ENCODE peak calls at places on chromosomes 3 and 15, in six cellular contexts. One of them, this sample, is unnamed.

GRCh38 chr3:193816656-193817311 is 223.8 kb downstream of the OPA1 start:
- DNase-seq in keratinocyte: no peak
- DNase-seq in psoas muscle: peak; percentile 75
- DNase-seq in pancreas: peak; percentile 94
- DNase-seq in OCI-M1: no peak
- DNase-seq in stimulated activated CD4-positive, alpha-beta T cell treated with anti-CD3 and anti-CD28 coated beads, Interleukin-12 subunit alpha, Interleukin-12 subunit beta, amount 100 ng/mL, for 24 hours: no peak
- DNase-seq in this sample: no peak

GRCh38 chr15:29140475-29141172 is 129.0 kb downstream of the NSMCE3 start:
- DNase-seq in keratinocyte: no peak
- DNase-seq in psoas muscle: no peak
- DNase-seq in pancreas: no peak
- DNase-seq in OCI-M1: no peak
- DNase-seq in stimulated activated CD4-positive, alpha-beta T cell treated with anti-CD3 and anti-CD28 coated beads, Interleukin-12 subunit alpha, Interleukin-12 subunit beta, amount 100 ng/mL, for 24 hours: no peak
- DNase-seq in this sample: no peak

GRCh38 chr15:38351466-38351865 is 98.8 kb downstream of the SPRED1 start:
- DNase-seq in keratinocyte: no peak
- DNase-seq in psoas muscle: no peak
- DNase-seq in pancreas: no peak
- DNase-seq in OCI-M1: no peak
- DNase-seq in stimulated activated CD4-positive, alpha-beta T cell treated with anti-CD3 and anti-CD28 coated beads, Interleukin-12 subunit alpha, Interleukin-12 subunit beta, amount 100 ng/mL, for 24 hours: no peak
- DNase-seq in this sample: no peak

GRCh38 chr3:155572085-155572484 is 172.8 kb downstream of the PLCH1 start:
- DNase-seq in keratinocyte: no peak
- DNase-seq in psoas muscle: no peak
- DNase-seq in pancreas: no peak
- DNase-seq in OCI-M1: no peak
- DNase-seq in stimulated activated CD4-positive, alpha-beta T cell treated with anti-CD3 and anti-CD28 coated beads, Interleukin-12 subunit alpha, Interleukin-12 subunit beta, amount 100 ng/mL, for 24 hours: no peak
- DNase-seq in this sample: no peak

GRCh38 chr3:197540961-197541377 is 14.8 kb downstream of the BDH1 start:
- DNase-seq in keratinocyte: no peak
- DNase-seq in psoas muscle: no peak
- DNase-seq in pancreas: no peak
- DNase-seq in OCI-M1: no peak
- DNase-seq in stimulated activated CD4-positive, alpha-beta T cell treated with anti-CD3 and anti-CD28 coated beads, Interleukin-12 subunit alpha, Interleukin-12 subunit beta, amount 100 ng/mL, for 24 hours: no peak
- DNase-seq in this sample: no peak

GRCh38 chr3:80696280-80696679 is 928.5 kb upstream of the ROBO1 start:
- DNase-seq in keratinocyte: no peak
- DNase-seq in psoas muscle: no peak
- DNase-seq in pancreas: no peak
- DNase-seq in OCI-M1: peak; percentile 1
- DNase-seq in stimulated activated CD4-positive, alpha-beta T cell treated with anti-CD3 and anti-CD28 coated beads, Interleukin-12 subunit alpha, Interleukin-12 subunit beta, amount 100 ng/mL, for 24 hours: no peak
- DNase-seq in this sample: no peak

GRCh38 chr15:24856397-24857093 is 98.2 kb upstream of the SNRPN start:
- DNase-seq in keratinocyte: no peak
- DNase-seq in psoas muscle: no peak
- DNase-seq in pancreas: no peak
- DNase-seq in OCI-M1: no peak
- DNase-seq in stimulated activated CD4-positive, alpha-beta T cell treated with anti-CD3 and anti-CD28 coated beads, Interleukin-12 subunit alpha, Interleukin-12 subunit beta, amount 100 ng/mL, for 24 hours: no peak
- DNase-seq in this sample: no peak

GRCh38 chr15:84919268-84919667 is 34.8 kb downstream of the SLC28A1 start:
- DNase-seq in keratinocyte: no peak
- DNase-seq in psoas muscle: no peak
- DNase-seq in pancreas: no peak
- DNase-seq in OCI-M1: no peak
- DNase-seq in stimulated activated CD4-positive, alpha-beta T cell treated with anti-CD3 and anti-CD28 coated beads, Interleukin-12 subunit alpha, Interleukin-12 subunit beta, amount 100 ng/mL, for 24 hours: no peak
- DNase-seq in this sample: no peak

GRCh38 chr3:115330406-115330805 is 183.3 kb upstream of the ZBTB20 start:
- DNase-seq in keratinocyte: no peak
- DNase-seq in psoas muscle: no peak
- DNase-seq in pancreas: no peak
- DNase-seq in OCI-M1: no peak
- DNase-seq in stimulated activated CD4-positive, alpha-beta T cell treated with anti-CD3 and anti-CD28 coated beads, Interleukin-12 subunit alpha, Interleukin-12 subunit beta, amount 100 ng/mL, for 24 hours: no peak
- DNase-seq in this sample: no peak

GRCh38 chr15:63832620-63833245 is 1.0 kb downstream of the HERC1 start:
- DNase-seq in keratinocyte: no peak
- DNase-seq in psoas muscle: no peak
- DNase-seq in pancreas: no peak
- DNase-seq in OCI-M1: peak; percentile 61
- DNase-seq in stimulated activated CD4-positive, alpha-beta T cell treated with anti-CD3 and anti-CD28 coated beads, Interleukin-12 subunit alpha, Interleukin-12 subunit beta, amount 100 ng/mL, for 24 hours: no peak
- DNase-seq in this sample: peak; percentile 56

GRCh38 chr3:36911990-36912804 is 32.7 kb downstream of the TRANK1 start:
- DNase-seq in keratinocyte: no peak
- DNase-seq in psoas muscle: no peak
- DNase-seq in pancreas: no peak
- DNase-seq in OCI-M1: peak; percentile 87
- DNase-seq in stimulated activated CD4-positive, alpha-beta T cell treated with anti-CD3 and anti-CD28 coated beads, Interleukin-12 subunit alpha, Interleukin-12 subunit beta, amount 100 ng/mL, for 24 hours: no peak
- DNase-seq in this sample: peak; percentile 72

GRCh38 chr3:156553705-156554356 is 1.1 kb downstream of the SSR3 start:
- DNase-seq in keratinocyte: no peak
- DNase-seq in psoas muscle: no peak
- DNase-seq in pancreas: no peak
- DNase-seq in OCI-M1: peak; percentile 36
- DNase-seq in stimulated activated CD4-positive, alpha-beta T cell treated with anti-CD3 and anti-CD28 coated beads, Interleukin-12 subunit alpha, Interleukin-12 subunit beta, amount 100 ng/mL, for 24 hours: no peak
- DNase-seq in this sample: peak; percentile 43

GRCh38 chr15:69789648-69790393 is 307.9 kb downstream of the TLE3 start:
- DNase-seq in keratinocyte: no peak
- DNase-seq in psoas muscle: no peak
- DNase-seq in pancreas: no peak
- DNase-seq in OCI-M1: no peak
- DNase-seq in stimulated activated CD4-positive, alpha-beta T cell treated with anti-CD3 and anti-CD28 coated beads, Interleukin-12 subunit alpha, Interleukin-12 subunit beta, amount 100 ng/mL, for 24 hours: no peak
- DNase-seq in this sample: no peak

GRCh38 chr3:114827495-114827894 is 319.6 kb downstream of the ZBTB20 start:
- DNase-seq in keratinocyte: no peak
- DNase-seq in psoas muscle: no peak
- DNase-seq in pancreas: no peak
- DNase-seq in OCI-M1: peak; percentile 86
- DNase-seq in stimulated activated CD4-positive, alpha-beta T cell treated with anti-CD3 and anti-CD28 coated beads, Interleukin-12 subunit alpha, Interleukin-12 subunit beta, amount 100 ng/mL, for 24 hours: no peak
- DNase-seq in this sample: peak; percentile 65

GRCh38 chr15:95883064-95883463 is 447.4 kb upstream of the NR2F2 start:
- DNase-seq in keratinocyte: no peak
- DNase-seq in psoas muscle: no peak
- DNase-seq in pancreas: no peak
- DNase-seq in OCI-M1: no peak
- DNase-seq in stimulated activated CD4-positive, alpha-beta T cell treated with anti-CD3 and anti-CD28 coated beads, Interleukin-12 subunit alpha, Interleukin-12 subunit beta, amount 100 ng/mL, for 24 hours: no peak
- DNase-seq in this sample: no peak

GRCh38 chr3:81425198-81425868 is 336.1 kb downstream of the GBE1 start:
- DNase-seq in keratinocyte: no peak
- DNase-seq in psoas muscle: no peak
- DNase-seq in pancreas: no peak
- DNase-seq in OCI-M1: no peak
- DNase-seq in stimulated activated CD4-positive, alpha-beta T cell treated with anti-CD3 and anti-CD28 coated beads, Interleukin-12 subunit alpha, Interleukin-12 subunit beta, amount 100 ng/mL, for 24 hours: no peak
- DNase-seq in this sample: no peak

GRCh38 chr3:12142476-12142875 is 16.2 kb downstream of the TIMP4 start:
- DNase-seq in keratinocyte: no peak
- DNase-seq in psoas muscle: no peak
- DNase-seq in pancreas: no peak
- DNase-seq in OCI-M1: no peak
- DNase-seq in stimulated activated CD4-positive, alpha-beta T cell treated with anti-CD3 and anti-CD28 coated beads, Interleukin-12 subunit alpha, Interleukin-12 subunit beta, amount 100 ng/mL, for 24 hours: no peak
- DNase-seq in this sample: no peak

GRCh38 chr3:127964053-127964452 is 49.0 kb downstream of the KBTBD12 start:
- DNase-seq in keratinocyte: no peak
- DNase-seq in psoas muscle: no peak
- DNase-seq in pancreas: no peak
- DNase-seq in OCI-M1: peak; percentile 31
- DNase-seq in stimulated activated CD4-positive, alpha-beta T cell treated with anti-CD3 and anti-CD28 coated beads, Interleukin-12 subunit alpha, Interleukin-12 subunit beta, amount 100 ng/mL, for 24 hours: no peak
- DNase-seq in this sample: no peak

GRCh38 chr15:66236806-66237205 is 16.7 kb downstream of the MEGF11 start:
- DNase-seq in keratinocyte: no peak
- DNase-seq in psoas muscle: no peak
- DNase-seq in pancreas: no peak
- DNase-seq in OCI-M1: no peak
- DNase-seq in stimulated activated CD4-positive, alpha-beta T cell treated with anti-CD3 and anti-CD28 coated beads, Interleukin-12 subunit alpha, Interleukin-12 subunit beta, amount 100 ng/mL, for 24 hours: no peak
- DNase-seq in this sample: no peak

GRCh38 chr3:63580151-63580550 is 72.3 kb upstream of the SNTN start:
- DNase-seq in keratinocyte: no peak
- DNase-seq in psoas muscle: no peak
- DNase-seq in pancreas: no peak
- DNase-seq in OCI-M1: no peak
- DNase-seq in stimulated activated CD4-positive, alpha-beta T cell treated with anti-CD3 and anti-CD28 coated beads, Interleukin-12 subunit alpha, Interleukin-12 subunit beta, amount 100 ng/mL, for 24 hours: no peak
- DNase-seq in this sample: no peak

GRCh38 chr3:108486910-108487309 is 23.5 kb downstream of the MYH15 start:
- DNase-seq in keratinocyte: no peak
- DNase-seq in psoas muscle: peak; percentile 26
- DNase-seq in pancreas: no peak
- DNase-seq in OCI-M1: peak; percentile 48
- DNase-seq in stimulated activated CD4-positive, alpha-beta T cell treated with anti-CD3 and anti-CD28 coated beads, Interleukin-12 subunit alpha, Interleukin-12 subunit beta, amount 100 ng/mL, for 24 hours: no peak
- DNase-seq in this sample: no peak

GRCh38 chr15:31125061-31125460 is 23.5 kb upstream of the TRPM1 start:
- DNase-seq in keratinocyte: no peak
- DNase-seq in psoas muscle: no peak
- DNase-seq in pancreas: no peak
- DNase-seq in OCI-M1: no peak
- DNase-seq in stimulated activated CD4-positive, alpha-beta T cell treated with anti-CD3 and anti-CD28 coated beads, Interleukin-12 subunit alpha, Interleukin-12 subunit beta, amount 100 ng/mL, for 24 hours: no peak
- DNase-seq in this sample: no peak

GRCh38 chr3:111605016-111605415 is 9.9 kb upstream of the ZBED2 start:
- DNase-seq in keratinocyte: no peak
- DNase-seq in psoas muscle: no peak
- DNase-seq in pancreas: no peak
- DNase-seq in OCI-M1: no peak
- DNase-seq in stimulated activated CD4-positive, alpha-beta T cell treated with anti-CD3 and anti-CD28 coated beads, Interleukin-12 subunit alpha, Interleukin-12 subunit beta, amount 100 ng/mL, for 24 hours: no peak
- DNase-seq in this sample: no peak

GRCh38 chr15:35723120-35723707 is 177.2 kb upstream of the DPH6 start:
- DNase-seq in keratinocyte: no peak
- DNase-seq in psoas muscle: no peak
- DNase-seq in pancreas: no peak
- DNase-seq in OCI-M1: no peak
- DNase-seq in stimulated activated CD4-positive, alpha-beta T cell treated with anti-CD3 and anti-CD28 coated beads, Interleukin-12 subunit alpha, Interleukin-12 subunit beta, amount 100 ng/mL, for 24 hours: no peak
- DNase-seq in this sample: no peak

GRCh38 chr15:51620647-51621046 is 1.9 kb downstream of the DMXL2 start:
- DNase-seq in keratinocyte: no peak
- DNase-seq in psoas muscle: no peak
- DNase-seq in pancreas: no peak
- DNase-seq in OCI-M1: no peak
- DNase-seq in stimulated activated CD4-positive, alpha-beta T cell treated with anti-CD3 and anti-CD28 coated beads, Interleukin-12 subunit alpha, Interleukin-12 subunit beta, amount 100 ng/mL, for 24 hours: no peak
- DNase-seq in this sample: peak; percentile 36

GRCh38 chr15:52143862-52144261 is 31.3 kb upstream of the BCL2L10 start:
- DNase-seq in keratinocyte: no peak
- DNase-seq in psoas muscle: no peak
- DNase-seq in pancreas: no peak
- DNase-seq in OCI-M1: no peak
- DNase-seq in stimulated activated CD4-positive, alpha-beta T cell treated with anti-CD3 and anti-CD28 coated beads, Interleukin-12 subunit alpha, Interleukin-12 subunit beta, amount 100 ng/mL, for 24 hours: no peak
- DNase-seq in this sample: no peak

GRCh38 chr3:10926831-10927521 is 65.6 kb upstream of the SLC6A1 start:
- DNase-seq in keratinocyte: no peak
- DNase-seq in psoas muscle: no peak
- DNase-seq in pancreas: peak; percentile 51
- DNase-seq in OCI-M1: peak; percentile 92
- DNase-seq in stimulated activated CD4-positive, alpha-beta T cell treated with anti-CD3 and anti-CD28 coated beads, Interleukin-12 subunit alpha, Interleukin-12 subunit beta, amount 100 ng/mL, for 24 hours: no peak
- DNase-seq in this sample: no peak

GRCh38 chr3:196246612-196247308 is 30.4 kb downstream of the SLC51A start:
- DNase-seq in keratinocyte: peak; percentile 83
- DNase-seq in psoas muscle: no peak
- DNase-seq in pancreas: no peak
- DNase-seq in OCI-M1: no peak
- DNase-seq in stimulated activated CD4-positive, alpha-beta T cell treated with anti-CD3 and anti-CD28 coated beads, Interleukin-12 subunit alpha, Interleukin-12 subunit beta, amount 100 ng/mL, for 24 hours: no peak
- DNase-seq in this sample: no peak

GRCh38 chr15:51332211-51333147 is 5.9 kb downstream of the CYP19A1 start:
- DNase-seq in keratinocyte: no peak
- DNase-seq in psoas muscle: no peak
- DNase-seq in pancreas: no peak
- DNase-seq in OCI-M1: no peak
- DNase-seq in stimulated activated CD4-positive, alpha-beta T cell treated with anti-CD3 and anti-CD28 coated beads, Interleukin-12 subunit alpha, Interleukin-12 subunit beta, amount 100 ng/mL, for 24 hours: no peak
- DNase-seq in this sample: peak; percentile 6

GRCh38 chr3:47128110-47128509 is 35.8 kb downstream of the SETD2 start:
- DNase-seq in keratinocyte: no peak
- DNase-seq in psoas muscle: no peak
- DNase-seq in pancreas: no peak
- DNase-seq in OCI-M1: no peak
- DNase-seq in stimulated activated CD4-positive, alpha-beta T cell treated with anti-CD3 and anti-CD28 coated beads, Interleukin-12 subunit alpha, Interleukin-12 subunit beta, amount 100 ng/mL, for 24 hours: no peak
- DNase-seq in this sample: peak; percentile 30

GRCh38 chr3:195219351-195220045 is 51.5 kb downstream of the XXYLT1 start:
- DNase-seq in keratinocyte: no peak
- DNase-seq in psoas muscle: no peak
- DNase-seq in pancreas: no peak
- DNase-seq in OCI-M1: no peak
- DNase-seq in stimulated activated CD4-positive, alpha-beta T cell treated with anti-CD3 and anti-CD28 coated beads, Interleukin-12 subunit alpha, Interleukin-12 subunit beta, amount 100 ng/mL, for 24 hours: no peak
- DNase-seq in this sample: no peak

GRCh38 chr15:89115547-89115946 is 27.3 kb downstream of the ABHD2 start:
- DNase-seq in keratinocyte: no peak
- DNase-seq in psoas muscle: no peak
- DNase-seq in pancreas: peak; percentile 83
- DNase-seq in OCI-M1: no peak
- DNase-seq in stimulated activated CD4-positive, alpha-beta T cell treated with anti-CD3 and anti-CD28 coated beads, Interleukin-12 subunit alpha, Interleukin-12 subunit beta, amount 100 ng/mL, for 24 hours: no peak
- DNase-seq in this sample: no peak

GRCh38 chr3:194261581-194262063 is 89.5 kb downstream of the CPN2 start:
- DNase-seq in keratinocyte: no peak
- DNase-seq in psoas muscle: no peak
- DNase-seq in pancreas: no peak
- DNase-seq in OCI-M1: no peak
- DNase-seq in stimulated activated CD4-positive, alpha-beta T cell treated with anti-CD3 and anti-CD28 coated beads, Interleukin-12 subunit alpha, Interleukin-12 subunit beta, amount 100 ng/mL, for 24 hours: no peak
- DNase-seq in this sample: no peak

GRCh38 chr15:65312400-65312916 is 8.0 kb downstream of the RNU5B-1 start:
- DNase-seq in keratinocyte: no peak
- DNase-seq in psoas muscle: no peak
- DNase-seq in pancreas: no peak
- DNase-seq in OCI-M1: no peak
- DNase-seq in stimulated activated CD4-positive, alpha-beta T cell treated with anti-CD3 and anti-CD28 coated beads, Interleukin-12 subunit alpha, Interleukin-12 subunit beta, amount 100 ng/mL, for 24 hours: no peak
- DNase-seq in this sample: no peak

GRCh38 chr15:89486726-89487050 is 9.7 kb downstream of the RHCG start:
- DNase-seq in keratinocyte: no peak
- DNase-seq in psoas muscle: no peak
- DNase-seq in pancreas: peak; percentile 74
- DNase-seq in OCI-M1: no peak
- DNase-seq in stimulated activated CD4-positive, alpha-beta T cell treated with anti-CD3 and anti-CD28 coated beads, Interleukin-12 subunit alpha, Interleukin-12 subunit beta, amount 100 ng/mL, for 24 hours: peak; percentile 29
- DNase-seq in this sample: peak; percentile 37

This sample was measured in KBM-7.